ENCODE peak calls at places on chromosomes 11 and 22, in five cellular contexts. C is heart right ventricle, Y is testis, E is GM23338, G is brain microvascular endothelial cell. P is an unnamed sample.
A peak's percentile ranks its signal among the peaks of the same experiment; 100 is the strongest.

GRCh38 chr11:17791144-17791543 is 56.6 kb downstream of the KCNC1 start:
- DNase-seq in C (no peak), Y (no peak), E (no peak), G (no peak), P (no peak)

GRCh38 chr11:5605849-5606248 is 9.4 kb downstream of the TRIM6 start:
- DNase-seq in C (no peak), Y (no peak), E (no peak), G (peak; percentile 93), P (no peak)

GRCh38 chr11:125358254-125358840 is 137.7 kb downstream of the FEZ1 start:
- DNase-seq in C (no peak), Y (no peak), E (no peak), G (no peak), P (no peak)

GRCh38 chr11:59560290-59560701 is 49.0 kb downstream of the OR4D9 start:
- DNase-seq in C (no peak), Y (peak; percentile 81), E (peak; percentile 91), G (peak; percentile 84), P (peak; percentile 72)

GRCh38 chr22:19554834-19555404 is 30.7 kb upstream of the CLDN5 start:
- DNase-seq in C (no peak), Y (no peak), E (peak; percentile 85), G (peak; percentile 16), P (peak; percentile 18)

GRCh38 chr11:28697920-28698827 is 590.0 kb downstream of the METTL15 start:
- DNase-seq in C (peak; percentile 39), Y (peak; percentile 73), E (peak; percentile 89), G (peak; percentile 43), P (peak; percentile 68)

GRCh38 chr11:126334665-126335462 is 20.6 kb upstream of the ST3GAL4 start:
- DNase-seq in C (no peak), Y (no peak), E (no peak), G (peak; percentile 57), P (no peak)

GRCh38 chr22:50674606-50675552 is 2.3 kb downstream of the SHANK3 start:
- DNase-seq in C (no peak), Y (no peak), E (peak; percentile 94), G (no peak), P (peak; percentile 79)

GRCh38 chr22:38203090-38203810 is 1.5 kb downstream of the MAFF start:
- DNase-seq in C (no peak), Y (peak; percentile 43), E (peak; percentile 68), G (no peak), P (peak; percentile 29)

GRCh38 chr22:20464912-20465758 is 27.5 kb upstream of the SCARF2 start:
- DNase-seq in C (no peak), Y (no peak), E (no peak), G (no peak), P (no peak)

GRCh38 chr11:84691830-84692229 is 935.3 kb downstream of the DLG2 start:
- DNase-seq in C (no peak), Y (no peak), E (peak; percentile 92), G (no peak), P (no peak)

GRCh38 chr11:122209619-122210377 is 93.8 kb upstream of the BLID start:
- DNase-seq in C (no peak), Y (peak; percentile 90), E (no peak), G (peak; percentile 94), P (no peak)

GRCh38 chr11:113593698-113594308 is 112.3 kb downstream of the TMPRSS5 start:
- DNase-seq in C (no peak), Y (no peak), E (no peak), G (no peak), P (no peak)

GRCh38 chr11:92332986-92333385 is 108.4 kb downstream of the FAT3 start:
- DNase-seq in C (no peak), Y (no peak), E (no peak), G (peak; percentile 33), P (no peak)

GRCh38 chr11:78694152-78694551 is 119.5 kb upstream of the NARS2 start:
- DNase-seq in C (no peak), Y (no peak), E (no peak), G (no peak), P (no peak)

GRCh38 chr22:23240639-23241389 is 60.5 kb downstream of the BCR start:
- DNase-seq in C (no peak), Y (no peak), E (peak; percentile 76), G (no peak), P (peak; percentile 48)

GRCh38 chr11:104372111-104372510 is 208.2 kb upstream of the PDGFD start:
- DNase-seq in C (no peak), Y (no peak), E (no peak), G (no peak), P (no peak)

GRCh38 chr11:32008879-32009548 is 81.9 kb upstream of the RCN1 start:
- DNase-seq in C (no peak), Y (no peak), E (peak; percentile 24), G (no peak), P (no peak)

GRCh38 chr11:1839204-1839923 is 583 bp downstream of the TNNI2 start:
- DNase-seq in C (no peak), Y (no peak), E (no peak), G (no peak), P (no peak)

GRCh38 chr11:131592734-131593133 is 222.3 kb downstream of the NTM start:
- DNase-seq in C (no peak), Y (no peak), E (no peak), G (no peak), P (no peak)

GRCh38 chr22:38569972-38570840 is at the start of gene DMC1:
- DNase-seq in C (peak; percentile 97), Y (peak; percentile 95), E (peak; percentile 99), G (peak; percentile 45), P (peak; percentile 82)

GRCh38 chr11:22431074-22431473 is 92.9 kb downstream of the SLC17A6 start:
- DNase-seq in C (no peak), Y (no peak), E (peak; percentile 10), G (no peak), P (no peak)

GRCh38 chr11:22433517-22433916 is 95.3 kb downstream of the SLC17A6 start:
- DNase-seq in C (no peak), Y (no peak), E (no peak), G (no peak), P (no peak)

GRCh38 chr11:22433066-22433450 is 94.9 kb downstream of the SLC17A6 start:
- DNase-seq in C (no peak), Y (no peak), E (peak; percentile 8), G (peak; percentile 0), P (no peak)

GRCh38 chr11:22430286-22430685 is 92.1 kb downstream of the SLC17A6 start:
- DNase-seq in C (no peak), Y (no peak), E (no peak), G (no peak), P (no peak)

DNA sequence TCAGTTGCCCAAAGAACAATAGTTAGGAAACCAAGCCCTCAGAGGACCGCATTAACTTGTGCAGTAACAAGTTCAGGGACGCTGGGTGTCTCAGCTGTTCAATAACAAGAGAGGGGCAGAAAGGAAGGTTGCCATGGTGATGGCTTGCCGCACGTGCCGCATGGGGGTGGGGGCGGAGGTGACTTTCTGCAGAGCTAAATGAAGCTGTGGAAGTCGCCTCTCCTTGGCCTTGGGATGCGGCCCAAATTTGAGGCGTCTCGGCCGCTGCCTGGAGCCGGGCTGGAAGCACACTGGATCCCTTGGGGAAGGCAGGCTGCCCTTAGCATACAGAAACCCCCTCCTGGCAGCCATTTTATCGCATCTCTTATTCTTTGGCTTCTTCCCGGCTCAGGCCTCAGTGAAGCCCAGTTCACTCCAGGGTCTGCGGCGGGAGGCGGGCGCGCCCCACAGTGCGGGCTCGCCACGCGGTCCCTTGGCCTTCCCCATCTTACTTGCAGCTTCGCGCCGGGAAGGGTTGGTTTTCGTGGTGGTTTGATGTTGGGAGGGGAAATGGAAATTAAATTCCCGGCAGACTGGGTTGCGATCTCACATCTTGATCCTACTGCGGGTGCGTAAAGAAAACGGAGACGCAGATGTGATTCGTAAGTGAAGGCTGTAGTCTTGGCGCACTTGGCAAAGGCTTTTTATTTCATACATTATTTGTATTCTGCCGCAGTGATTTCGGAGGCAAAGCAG is 94.3 kb downstream of the SLC17A6 start:
- DNase-seq in C (peak; percentile 48), Y (peak; percentile 77), E (peak; percentile 92), G (peak; percentile 33), P (peak; percentile 53)
- TF ChIP-seq CTCF in C (no peak), Y (no peak), E (no peak), G (peak; percentile 23), P (no peak)

GRCh38 chr11:21133722-21134121 is 464.3 kb downstream of the NELL1 start:
- DNase-seq in C (no peak), Y (no peak), E (no peak), G (no peak), P (no peak)

GRCh38 chr11:21132146-21132720 is 462.8 kb downstream of the NELL1 start:
- DNase-seq in C (no peak), Y (no peak), E (no peak), G (no peak), P (no peak)

GRCh38 chr11:21137813-21138212 is 468.4 kb downstream of the NELL1 start:
- DNase-seq in C (no peak), Y (no peak), E (no peak), G (no peak), P (no peak)

DNA sequence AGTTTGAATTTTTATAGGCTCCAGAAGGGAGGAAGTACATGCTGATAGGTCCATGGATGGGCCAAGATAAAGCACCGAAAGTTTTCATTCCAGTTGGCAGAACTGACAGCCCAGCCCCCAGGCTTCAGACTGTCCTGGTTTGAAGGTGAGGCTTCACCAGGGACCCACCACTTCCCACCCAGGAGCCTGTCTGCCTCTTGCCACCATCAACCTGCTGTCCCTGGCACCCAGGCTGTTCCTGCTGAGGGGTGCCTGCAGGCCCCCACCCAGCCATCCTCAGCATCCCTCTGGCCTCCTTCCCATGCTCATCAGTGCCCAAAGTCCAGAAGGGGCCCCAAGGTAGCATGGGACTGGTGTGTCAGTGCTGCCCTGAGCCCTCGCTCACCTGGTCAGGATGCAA is 463.9 kb downstream of the NELL1 start:
- DNase-seq in C (no peak), Y (no peak), E (no peak), G (no peak), P (no peak)
- H3K36me3 ChIP-seq in C (no peaks in the 10 kb centered on the region), Y (no peaks in the 10 kb centered on the region), E (no peaks in the 10 kb centered on the region), G (no peaks in the 10 kb centered on the region), P (no peaks in the 10 kb centered on the region)

DNA sequence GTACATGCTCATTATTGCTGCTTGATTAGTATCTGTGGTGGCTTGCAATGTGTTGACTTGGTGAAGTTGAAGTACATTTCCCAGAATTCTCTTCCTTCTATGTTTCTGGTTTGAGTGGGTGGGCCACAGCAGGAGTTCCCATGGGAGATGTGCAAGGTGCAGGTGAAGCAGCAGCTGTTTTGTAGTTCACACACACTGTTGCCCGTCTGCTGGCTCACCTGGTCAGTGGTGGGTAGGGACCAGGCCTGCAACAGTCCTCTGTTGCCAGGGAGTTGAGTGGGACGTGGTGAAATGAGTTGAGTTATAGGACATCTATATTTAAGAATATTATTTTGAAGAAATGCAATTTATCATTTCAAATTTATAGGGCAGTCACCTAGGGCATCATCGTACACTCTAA is 417.4 kb downstream of the TMEM135 start:
- DNase-seq in C (no peak), Y (no peak), E (no peak), G (no peak), P (no peak)
- H3K27ac ChIP-seq in C (no peak overlapping the region), Y (no peak overlapping the region), E (no peak overlapping the region), G (no peak overlapping the region), P (no peak overlapping the region)

DNA sequence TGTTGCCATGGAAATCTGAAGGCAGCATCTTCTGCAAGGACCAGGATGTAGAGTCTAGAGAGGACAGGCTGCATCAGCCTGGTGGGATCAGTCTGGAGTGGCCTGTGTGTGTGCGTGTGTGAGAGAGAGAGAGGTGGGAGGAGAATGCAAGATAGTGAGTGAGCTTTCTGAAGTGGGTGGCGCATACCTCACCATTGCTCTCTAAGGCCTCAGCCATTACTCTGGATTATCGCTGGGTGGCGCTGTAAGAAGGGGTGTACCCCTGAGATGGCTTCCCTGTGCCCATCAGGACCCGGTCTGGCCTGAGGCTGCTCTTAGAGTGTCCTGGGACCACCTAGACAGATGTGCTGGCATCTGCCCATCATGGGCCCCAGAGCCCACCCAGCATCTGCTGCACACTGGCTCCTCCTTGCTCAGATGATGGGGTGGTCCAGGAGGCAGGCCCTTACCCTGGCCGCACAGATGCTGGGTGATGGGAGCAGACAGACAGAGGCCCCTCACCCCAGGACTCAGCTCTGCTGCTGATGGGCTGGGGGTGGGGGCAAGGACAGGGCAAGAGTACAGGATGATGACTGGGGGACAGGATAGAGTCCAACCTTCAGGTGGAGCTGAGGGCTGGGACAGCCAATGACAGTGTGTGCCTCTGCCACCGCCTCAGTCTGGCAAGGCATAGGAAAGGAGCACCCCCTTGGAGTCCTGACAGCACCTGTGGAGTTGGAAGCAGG is 25.7 kb upstream of the TUB start:
- DNase-seq in C (no peak), Y (peak; percentile 12), E (peak; percentile 75), G (no peak), P (no peak)
- TF ChIP-seq CTCF in C (no peak), Y (no peak), E (peak; percentile 70), G (peak; percentile 32), P (peak; percentile 47)